ENCODE peak calls at places on chromosome 12, in ten cellular contexts. D is heart left ventricle, P is lower lobe of right lung, W is choroid plexus epithelial cell, S is fibroblast of pulmonary artery, B is brain microvascular endothelial cell, J is upper lobe of right lung, I is IMR-90, Z is MM.1S, L is HCT116. K is an unnamed sample.

GRCh38 chr12:7144414-7145120 is 14.4 kb downstream of the CLSTN3 start:
- DNase-seq in Z (peak; percentile 47), S (peak; percentile 61), I (peak; percentile 40), W (peak; percentile 68), J (peak; percentile 34), D (no peak), P (no peak), L (peak; percentile 18), B (no peak), K (no peak)

GRCh38 chr12:93142881-93143280 is 213.8 kb upstream of the EEA1 start:
- DNase-seq in D (no peak), B (no peak), I (no peak), Z (no peak), J (no peak), P (no peak), L (no peak), W (no peak), S (no peak), K (no peak)

GRCh38 chr12:28603801-28604200 is 413.5 kb downstream of the CCDC91 start:
- DNase-seq in S (no peak), J (no peak), Z (no peak), B (no peak), W (peak; percentile 5), P (no peak), D (no peak), I (no peak), L (no peak), K (no peak)

GRCh38 chr12:93137656-93138612 is 208.8 kb upstream of the EEA1 start:
- DNase-seq in S (peak; percentile 60), Z (no peak), I (peak; percentile 90), B (peak; percentile 73), L (peak; percentile 0), W (peak; percentile 68), D (no peak), P (no peak), J (no peak), K (no peak)

GRCh38 chr12:64824500-64825142 is at the start of gene TBC1D30:
- DNase-seq in S (peak; percentile 17), B (peak; percentile 4), L (no peak), W (peak; percentile 22), P (peak; percentile 51), J (peak; percentile 69), Z (peak; percentile 77), I (peak; percentile 2), D (peak; percentile 6), K (no peak)

GRCh38 chr12:62562892-62563291 is 96.3 kb downstream of the MON2 start:
- DNase-seq in P (no peak), I (peak; percentile 61), S (peak; percentile 75), W (peak; percentile 90), L (no peak), J (no peak), D (no peak), B (peak; percentile 63), Z (no peak), K (no peak)

GRCh38 chr12:78402366-78403134 is 462.0 kb upstream of the SYT1 start:
- DNase-seq in L (no peak), D (no peak), S (no peak), P (no peak), B (no peak), J (no peak), I (no peak), W (peak; percentile 6), Z (no peak), K (no peak)

GRCh38 chr12:111122458-111122878 is 202.1 kb upstream of the MYL2 start:
- DNase-seq in Z (no peak), W (no peak), D (no peak), B (no peak), L (no peak), P (no peak), S (no peak), J (no peak), I (no peak), K (no peak)

GRCh38 chr12:79547044-79547734 is 143.6 kb downstream of the PAWR start:
- DNase-seq in J (no peak), S (peak; percentile 69), W (peak; percentile 82), I (peak; percentile 82), Z (no peak), B (peak; percentile 65), D (no peak), L (peak; percentile 78), P (no peak), K (no peak)

GRCh38 chr12:54561164-54561563 is 11.8 kb downstream of the PDE1B start:
- DNase-seq in S (no peak), I (no peak), W (no peak), D (peak; percentile 69), P (peak; percentile 63), L (no peak), J (no peak), B (no peak), Z (no peak), K (no peak)

GRCh38 chr12:131218291-131219172 is 264.8 kb downstream of the ADGRD1 start:
- DNase-seq in L (no peak), S (no peak), Z (no peak), J (no peak), B (no peak), I (no peak), W (no peak), P (no peak), D (no peak), K (no peak)

GRCh38 chr12:23893611-23894010 is 55.9 kb downstream of the SOX5 start:
- DNase-seq in Z (no peak), W (peak; percentile 45), P (no peak), D (no peak), J (no peak), S (peak; percentile 48), L (no peak), B (no peak), I (no peak), K (no peak)

GRCh38 chr12:74283646-74284045 is 254.0 kb upstream of the ATXN7L3B start:
- DNase-seq in J (no peak), I (no peak), W (no peak), Z (no peak), D (no peak), P (no peak), S (no peak), L (no peak), B (no peak), K (no peak)

GRCh38 chr12:6198556-6198955 is 1.6 kb upstream of the CD9 start:
- DNase-seq in P (no peak), L (no peak), J (no peak), D (no peak), I (no peak), B (no peak), Z (no peak), S (no peak), W (no peak), K (no peak)

GRCh38 chr12:27554421-27555186 is 30.6 kb downstream of the PPFIBP1 start:
- DNase-seq in L (no peak), Z (no peak), B (peak; percentile 55), I (no peak), P (no peak), J (no peak), S (peak; percentile 83), W (peak; percentile 52), D (peak; percentile 71), K (no peak)

GRCh38 chr12:105335856-105336255 is 5.4 kb downstream of the C12orf75 start:
- DNase-seq in Z (no peak), I (no peak), J (no peak), B (no peak), S (no peak), L (no peak), D (no peak), P (no peak), W (no peak), K (no peak)

GRCh38 chr12:109277255-109277898 is 31.7 kb downstream of the FOXN4 start:
- DNase-seq in Z (no peak), L (no peak), I (no peak), P (no peak), W (no peak), S (no peak), B (no peak), J (no peak), D (no peak), K (no peak)

GRCh38 chr12:14691560-14691959 is 4.8 kb downstream of the GUCY2C start:
- DNase-seq in P (peak; percentile 59), I (no peak), Z (no peak), D (peak; percentile 78), W (no peak), L (no peak), J (no peak), B (no peak), S (no peak), K (no peak)

GRCh38 chr12:124527861-124528561 is 39.4 kb downstream of the NCOR2 start:
- DNase-seq in P (no peak), I (no peak), D (peak; percentile 56), Z (no peak), W (peak; percentile 62), B (no peak), J (no peak), S (no peak), L (no peak), K (no peak)
- TF ChIP-seq CTCF in P (no peak), I (no peak), D (no peak), Z (no peak), W (peak; percentile 22), B (peak; percentile 31), J (no peak), S (no peak), L (no peak), K (no peak)

DNA sequence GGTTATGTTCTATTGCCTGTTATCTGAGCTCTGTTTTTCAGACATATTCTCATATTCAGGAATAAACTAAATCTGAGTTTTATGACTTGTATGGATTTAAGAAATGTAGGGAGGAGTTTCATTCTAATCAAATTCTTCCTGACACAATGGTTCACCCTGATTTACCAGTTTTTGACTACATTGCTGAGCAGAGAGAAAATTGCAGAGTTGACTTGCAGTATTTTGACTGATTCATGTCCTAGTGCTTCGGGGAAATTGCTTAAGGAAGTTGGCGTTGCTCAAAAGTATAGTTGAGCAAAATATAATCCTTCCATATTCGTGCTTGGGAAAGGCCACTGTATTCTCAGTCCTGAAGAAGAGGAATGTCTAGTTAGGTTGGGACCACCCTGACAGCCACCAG is 1.2 kb upstream of the TWF1 start:
- DNase-seq in Z (no peak), P (no peak), W (no peak), B (no peak), L (no peak), S (no peak), J (no peak), D (no peak), I (no peak), K (no peak)
- H3K4me3 ChIP-seq in Z (no peak overlapping the region), P (no peak overlapping the region), W (no peak overlapping the region), B (no peak overlapping the region), L (peak overlapping the region; percentile 85), S (no peak overlapping the region), J (no peak overlapping the region), D (no peak overlapping the region), I (no peak overlapping the region), K (no peak overlapping the region)

DNA sequence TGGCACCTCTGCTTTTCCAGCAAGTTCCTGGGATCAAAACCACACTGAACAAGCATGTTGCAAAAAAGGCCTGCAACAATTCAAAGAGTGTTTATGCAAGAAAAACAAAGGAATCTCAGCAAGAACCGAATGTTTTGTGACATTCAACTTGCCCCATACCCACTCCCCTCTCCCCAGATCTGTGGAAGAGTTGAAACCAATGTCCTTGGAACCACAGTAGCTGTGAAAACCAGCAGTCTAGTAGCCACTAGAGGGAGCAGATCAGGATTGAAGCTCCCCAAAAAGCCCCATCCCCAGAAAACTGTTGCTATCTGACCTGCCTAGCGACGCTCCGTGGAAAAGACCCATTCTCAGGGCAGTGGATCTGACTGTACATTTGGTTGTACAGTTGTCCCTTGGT is 27.1 kb downstream of the PRKAB1 start:
- DNase-seq in J (no peak), P (no peak), I (no peak), L (no peak), D (no peak), B (peak; percentile 5), W (peak; percentile 49), S (peak; percentile 23), Z (no peak), K (no peak)
- TF ChIP-seq CTCF in J (peak; percentile 41), P (no peak), I (peak; percentile 38), L (peak; percentile 22), D (peak; percentile 27), B (peak; percentile 74), W (peak; percentile 86), S (peak; percentile 75), Z (peak; percentile 9), K (peak; percentile 56)

GRCh38 chr12:116532986-116533342 is 26.2 kb upstream of the MAP1LC3B2 start:
- DNase-seq in J (no peak), L (no peak), W (no peak), B (no peak), D (no peak), Z (no peak), S (no peak), I (no peak), P (no peak), K (no peak)
- H3K4me3 ChIP-seq in J (peak overlapping the region; percentile 56), L (peak overlapping the region; percentile 83), W (peak overlapping the region; percentile 8), B (peak overlapping the region; percentile 34), D (peak overlapping the region; percentile 57), Z (peak overlapping the region; percentile 61), S (peak overlapping the region; percentile 57), I (peak overlapping the region; percentile 62), P (peak overlapping the region; percentile 54), K (no peak overlapping the region)